ENCODE peak calls at places on chromosomes 4 and X, in seven cellular contexts. H is HepG2, A is transverse colon, K is GM12878, J is breast epithelium, Y is endothelial cell of umbilical vein, T is stomach. M is an unnamed sample. For H3K4me1, the result is how much of the 10 kb centered on the place peaks cover.

GRCh38 chr4:17064959-17065358 is 166.5 kb upstream of the LDB2 start:
- DNase-seq in T (no peak), J (no peak), A (no peak), Y (no peak), H (no peak), K (no peak), M (no peak)

GRCh38 chrX:4240541-4241194 is 527.2 kb upstream of the PRKX start:
- DNase-seq in T (no peak), A (no peak), J (no peak), Y (no peak), H (peak), K (no peak), M (no peak)

GRCh38 chrX:124045109-124045508 is 83.6 kb downstream of the STAG2 start:
- DNase-seq in H (no peak), K (no peak), J (no peak), A (no peak), T (no peak), Y (no peak), M (no peak)

GRCh38 chrX:30635630-30636029 is 17.6 kb upstream of the GK start:
- DNase-seq in J (no peak), H (no peak), T (no peak), K (no peak), A (no peak), Y (peak), M (no peak)

GRCh38 chr4:13207224-13207623 is 276.9 kb downstream of the RAB28 start:
- DNase-seq in J (no peak), T (no peak), K (no peak), A (no peak), Y (no peak), H (no peak), M (no peak)

GRCh38 chr4:113560579-113560978 is 201.0 kb downstream of the CAMK2D start:
- DNase-seq in H (no peak), T (no peak), K (no peak), A (no peak), Y (peak), J (no peak), M (no peak)

GRCh38 chr4:172147702-172148101 is 334.5 kb downstream of the GALNTL6 start:
- DNase-seq in J (no peak), H (no peak), K (no peak), Y (no peak), T (no peak), A (no peak), M (no peak)

GRCh38 chrX:23904096-23904495 is 3.6 kb downstream of the APOO start:
- DNase-seq in T (no peak), Y (peak), K (no peak), H (no peak), A (no peak), J (no peak), M (no peak)

GRCh38 chr4:108303488-108304177 is 134.9 kb upstream of the LEF1 start:
- DNase-seq in K (no peak), T (no peak), J (no peak), Y (no peak), H (no peak), A (no peak), M (no peak)

GRCh38 chr4:56906534-56906933 is 1.2 kb upstream of the REST start:
- DNase-seq in K (no peak), J (no peak), T (no peak), A (no peak), Y (no peak), H (no peak), M (no peak)

GRCh38 chrX:3699841-3700381 is 13.5 kb downstream of the PRKX start:
- DNase-seq in A (no peak), T (no peak), Y (peak), H (no peak), K (peak), J (no peak), M (no peak)

GRCh38 chr4:76744253-76744921 is 153.6 kb downstream of the SOWAHB start:
- DNase-seq in H (no peak), Y (peak), T (no peak), J (no peak), A (no peak), K (no peak), M (no peak)

GRCh38 chr4:677431-678293 is 3.3 kb downstream of the MYL5 start:
- DNase-seq in H (peak), A (peak), J (no peak), Y (no peak), K (no peak), T (peak), M (peak)

GRCh38 chrX:28847423-28847822 is 260.2 kb downstream of the IL1RAPL1 start:
- DNase-seq in K (no peak), H (no peak), T (no peak), J (no peak), A (no peak), Y (no peak), M (no peak)

GRCh38 chr4:2869659-2870058 is 26.0 kb downstream of the ADD1 start:
- DNase-seq in J (no peak), Y (no peak), A (no peak), K (no peak), H (no peak), T (no peak), M (no peak)
- H3K4me1 ChIP-seq in J (under half), Y (under half), A (half or more), K (under half), H (half or more), T (half or more), M (under half)

DNA sequence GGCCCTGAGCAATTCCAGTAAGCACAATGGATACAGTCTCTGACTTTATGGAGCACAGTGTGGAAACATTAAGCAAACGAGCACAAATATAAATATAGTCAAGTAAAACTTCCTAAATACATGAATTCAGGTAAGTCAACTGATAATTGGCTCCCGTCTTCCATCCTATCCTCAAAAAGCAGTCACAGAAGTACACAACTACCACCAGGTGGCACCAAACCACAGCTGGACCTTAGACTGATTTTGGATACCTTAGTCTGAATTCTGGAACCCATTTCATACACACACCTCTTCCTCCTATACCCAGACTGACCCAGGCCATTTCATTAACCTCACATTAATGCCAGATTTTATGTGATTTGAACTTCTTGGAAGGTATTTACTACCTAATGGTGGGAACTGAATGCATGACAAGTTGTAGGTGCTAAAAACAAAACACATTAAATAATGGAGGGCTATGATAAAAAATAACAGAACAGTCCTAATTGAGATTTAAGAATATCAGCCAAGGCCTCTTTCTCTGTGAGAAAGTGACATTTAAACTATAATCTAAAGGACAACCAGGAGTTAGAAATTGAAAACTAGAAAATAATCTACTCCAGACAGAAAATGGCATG is 77.5 kb downstream of the ELF2 start:
- DNase-seq in A (peak), T (peak), K (peak), Y (peak), H (peak), J (peak), M (peak)
- TF ChIP-seq POLR2AphosphoS5 in A (no peak), T (no peak), K (no peak), Y (no peak), H (no peak), J (no peak), M (peak)

GRCh38 chrX:153410888-153411254 is 401 bp upstream of the ZFP92 start:
- DNase-seq in J (no peak), A (no peak), T (no peak), K (no peak), H (no peak), Y (no peak), M (no peak)
- H3K4me3 ChIP-seq in J (peak), A (peak), T (peak), K (no peak), H (no peak), Y (no peak), M (peak)

GRCh38 chr4:142351958-142352357 is 494.1 kb downstream of the INPP4B start:
- DNase-seq in T (no peak), K (no peak), H (no peak), A (no peak), J (no peak), Y (peak), M (no peak)
- H3K4me1 ChIP-seq in T (half or more), K (under half), H (under half), A (under half), J (under half), Y (under half), M (under half)

GRCh38 chrX:53230116-53230515 is 5.1 kb upstream of the KDM5C start:
- DNase-seq in H (no peak), J (no peak), A (no peak), K (no peak), T (no peak), Y (no peak), M (no peak)
- TF ChIP-seq POLR2AphosphoS5 in H (no peak), J (no peak), A (no peak), K (no peak), T (no peak), Y (no peak), M (no peak)

DNA sequence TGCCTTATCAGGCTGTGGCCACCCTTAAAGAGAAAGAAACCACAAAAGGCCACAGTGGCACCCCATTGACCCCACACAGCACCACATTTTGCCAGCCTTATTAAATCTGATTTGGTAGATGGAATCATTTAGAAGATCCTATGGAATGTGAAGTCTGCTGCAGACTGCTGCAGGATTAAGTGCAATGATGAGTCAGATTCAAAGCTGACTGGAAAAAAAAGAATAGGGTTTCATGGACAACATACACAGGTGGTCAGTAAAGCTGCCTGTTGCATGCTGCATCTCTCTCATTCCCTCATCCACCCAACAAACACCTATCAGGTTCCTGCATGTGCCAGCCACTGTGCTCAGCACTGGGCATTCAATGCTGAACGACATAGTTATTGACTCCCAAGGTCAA is 56.6 kb downstream of the CHST7 start:
- DNase-seq in T (no peak), J (no peak), H (no peak), A (no peak), Y (no peak), K (no peak), M (no peak)
- H3K4me3 ChIP-seq in T (no peak), J (no peak), H (no peak), A (no peak), Y (no peak), K (no peak), M (no peak)

GRCh38 chrX:25010784-25011588 is 4.8 kb downstream of the ARX start:
- DNase-seq in J (no peak), K (no peak), T (no peak), Y (no peak), A (no peak), H (no peak), M (no peak)
- H3K4me1 ChIP-seq in J (under half), K (under half), T (under half), Y (under half), A (under half), H (under half), M (under half)

DNA sequence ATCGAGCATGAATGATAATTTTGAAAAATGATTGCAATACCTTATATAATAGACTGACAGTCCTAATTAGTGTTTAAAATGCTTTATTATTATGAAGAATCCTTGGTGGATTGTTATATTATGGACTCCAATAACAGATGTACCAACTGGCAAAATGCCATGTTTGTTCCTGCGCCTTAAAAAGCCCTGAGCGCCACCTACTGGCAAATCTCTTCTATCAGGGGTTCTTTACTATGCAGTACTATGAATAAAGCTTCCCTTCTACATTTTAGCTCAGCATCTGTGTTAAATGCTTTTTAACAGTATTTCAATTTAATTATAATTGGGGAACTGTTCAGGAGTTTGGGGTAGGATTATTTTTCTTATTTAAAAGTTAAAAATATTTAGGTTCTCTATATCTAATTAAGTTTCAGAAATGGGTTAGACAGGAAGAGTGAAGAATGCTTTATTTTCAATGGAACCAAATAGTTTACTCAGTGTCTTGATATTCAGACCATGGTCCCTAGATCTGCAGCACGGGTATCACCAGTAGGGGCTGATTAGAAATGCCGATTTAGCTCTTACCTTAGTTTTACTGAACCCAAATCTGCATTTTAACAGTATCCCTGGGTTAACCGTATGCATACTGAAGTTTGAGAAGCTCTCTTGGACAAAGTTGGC is 20.0 kb downstream of the CFAP97 start:
- DNase-seq in Y (peak), T (peak), J (peak), H (peak), K (no peak), A (peak), M (peak)
- TF ChIP-seq POLR2AphosphoS5 in Y (no peak), T (peak), J (no peak), H (no peak), K (peak), A (no peak), M (peak)

DNA sequence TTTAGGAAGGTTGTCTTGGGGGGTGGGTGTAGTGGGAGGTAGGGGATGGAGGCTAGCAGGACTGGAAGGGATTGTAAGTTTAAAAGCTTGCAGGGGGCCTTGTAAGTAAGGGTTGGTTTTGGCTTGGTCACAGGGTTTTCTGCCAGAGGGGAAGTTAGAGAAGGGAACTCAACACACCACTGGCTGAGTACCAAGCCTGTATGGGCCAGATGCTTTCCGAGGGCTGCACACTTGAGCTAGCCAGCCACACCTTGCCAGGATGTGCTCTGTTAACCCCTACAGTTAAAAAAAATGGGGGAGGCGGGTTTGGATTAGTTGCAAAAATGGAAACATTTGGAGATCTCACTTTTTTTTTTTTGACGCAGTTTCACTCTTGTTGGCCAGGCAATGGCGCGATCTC is 1.2 kb upstream of the RPS3A start:
- DNase-seq in Y (no peak), T (no peak), J (no peak), A (peak), K (no peak), H (no peak), M (no peak)
- H3K4me3 ChIP-seq in Y (no peak), T (no peak), J (no peak), A (no peak), K (peak), H (no peak), M (no peak)

GRCh38 chrX:70482300-70482699 is 37.7 kb downstream of the DLG3 start:
- DNase-seq in K (no peak), T (no peak), J (no peak), H (no peak), A (no peak), Y (no peak), M (no peak)
- H3K4me1 ChIP-seq in K (under half), T (under half), J (under half), H (under half), A (under half), Y (under half), M (under half)